ENCODE peak calls at places on chromosomes 5 and 9, in seven cellular contexts. One of them, this sample, is unnamed.

GRCh38 chr5:33281507-33281906 is 159.3 kb upstream of the TARS1 start:
- DNase-seq in thyroid gland: no peak
- DNase-seq in neural progenitor cell: no peak
- DNase-seq in cardiac fibroblast: peak; percentile 23
- DNase-seq in dorsolateral prefrontal cortex: no peak
- DNase-seq in mammary epithelial cell: no peak
- DNase-seq in mesothelial cell of epicardium: no peak
- DNase-seq in this sample: no peak

GRCh38 chr5:31343946-31344345 is 150.5 kb downstream of the CDH6 start:
- DNase-seq in thyroid gland: no peak
- DNase-seq in neural progenitor cell: no peak
- DNase-seq in cardiac fibroblast: no peak
- DNase-seq in dorsolateral prefrontal cortex: no peak
- DNase-seq in mammary epithelial cell: peak; percentile 52
- DNase-seq in mesothelial cell of epicardium: no peak
- DNase-seq in this sample: no peak

GRCh38 chr5:154542581-154542980 is 64.6 kb upstream of the HAND1 start:
- DNase-seq in thyroid gland: no peak
- DNase-seq in neural progenitor cell: no peak
- DNase-seq in cardiac fibroblast: no peak
- DNase-seq in dorsolateral prefrontal cortex: no peak
- DNase-seq in mammary epithelial cell: no peak
- DNase-seq in mesothelial cell of epicardium: no peak
- DNase-seq in this sample: no peak

GRCh38 chr9:120348951-120349429 is 231.0 kb downstream of the CDK5RAP2 start:
- DNase-seq in thyroid gland: peak; percentile 19
- DNase-seq in neural progenitor cell: peak; percentile 86
- DNase-seq in cardiac fibroblast: peak; percentile 73
- DNase-seq in dorsolateral prefrontal cortex: no peak
- DNase-seq in mammary epithelial cell: peak; percentile 11
- DNase-seq in mesothelial cell of epicardium: no peak
- DNase-seq in this sample: peak; percentile 69

GRCh38 chr9:37174247-37174646 is 53.9 kb downstream of the ZCCHC7 start:
- DNase-seq in thyroid gland: no peak
- DNase-seq in neural progenitor cell: no peak
- DNase-seq in cardiac fibroblast: peak; percentile 63
- DNase-seq in dorsolateral prefrontal cortex: no peak
- DNase-seq in mammary epithelial cell: no peak
- DNase-seq in mesothelial cell of epicardium: no peak
- DNase-seq in this sample: no peak

GRCh38 chr5:90709323-90710148 is 150.9 kb downstream of the ADGRV1 start:
- DNase-seq in thyroid gland: peak; percentile 49
- DNase-seq in neural progenitor cell: peak; percentile 74
- DNase-seq in cardiac fibroblast: peak; percentile 54
- DNase-seq in dorsolateral prefrontal cortex: no peak
- DNase-seq in mammary epithelial cell: peak; percentile 27
- DNase-seq in mesothelial cell of epicardium: no peak
- DNase-seq in this sample: peak; percentile 50

GRCh38 chr5:177311361-177311722 is 356 bp downstream of the MXD3 start:
- DNase-seq in thyroid gland: peak; percentile 30
- DNase-seq in neural progenitor cell: no peak
- DNase-seq in cardiac fibroblast: no peak
- DNase-seq in dorsolateral prefrontal cortex: no peak
- DNase-seq in mammary epithelial cell: no peak
- DNase-seq in mesothelial cell of epicardium: no peak
- DNase-seq in this sample: peak; percentile 51

GRCh38 chr5:32522429-32523143 is 62.8 kb upstream of the SUB1 start:
- DNase-seq in thyroid gland: no peak
- DNase-seq in neural progenitor cell: no peak
- DNase-seq in cardiac fibroblast: peak; percentile 84
- DNase-seq in dorsolateral prefrontal cortex: no peak
- DNase-seq in mammary epithelial cell: no peak
- DNase-seq in mesothelial cell of epicardium: no peak
- DNase-seq in this sample: no peak

GRCh38 chr5:149338364-149338763 is 6.9 kb upstream of the GRPEL2 start:
- DNase-seq in thyroid gland: no peak
- DNase-seq in neural progenitor cell: no peak
- DNase-seq in cardiac fibroblast: no peak
- DNase-seq in dorsolateral prefrontal cortex: no peak
- DNase-seq in mammary epithelial cell: no peak
- DNase-seq in mesothelial cell of epicardium: no peak
- DNase-seq in this sample: no peak

GRCh38 chr5:170314696-170315095 is 17.1 kb upstream of the LCP2 start:
- DNase-seq in thyroid gland: no peak
- DNase-seq in neural progenitor cell: no peak
- DNase-seq in cardiac fibroblast: no peak
- DNase-seq in dorsolateral prefrontal cortex: no peak
- DNase-seq in mammary epithelial cell: no peak
- DNase-seq in mesothelial cell of epicardium: no peak
- DNase-seq in this sample: no peak

GRCh38 chr5:131230406-131230805 is 33.4 kb upstream of the CDC42SE2 start:
- DNase-seq in thyroid gland: no peak
- DNase-seq in neural progenitor cell: peak; percentile 70
- DNase-seq in cardiac fibroblast: no peak
- DNase-seq in dorsolateral prefrontal cortex: no peak
- DNase-seq in mammary epithelial cell: no peak
- DNase-seq in mesothelial cell of epicardium: no peak
- DNase-seq in this sample: no peak

GRCh38 chr5:51651476-51651875 is 268.2 kb downstream of the ISL1 start:
- DNase-seq in thyroid gland: peak; percentile 74
- DNase-seq in neural progenitor cell: no peak
- DNase-seq in cardiac fibroblast: peak; percentile 3
- DNase-seq in dorsolateral prefrontal cortex: no peak
- DNase-seq in mammary epithelial cell: peak; percentile 40
- DNase-seq in mesothelial cell of epicardium: no peak
- DNase-seq in this sample: no peak

GRCh38 chr9:126151671-126152050 is 175.0 kb upstream of the MVB12B start:
- DNase-seq in thyroid gland: no peak
- DNase-seq in neural progenitor cell: no peak
- DNase-seq in cardiac fibroblast: no peak
- DNase-seq in dorsolateral prefrontal cortex: peak; percentile 4
- DNase-seq in mammary epithelial cell: no peak
- DNase-seq in mesothelial cell of epicardium: no peak
- DNase-seq in this sample: no peak

GRCh38 chr9:7094576-7094975 is 336.8 kb downstream of the KDM4C start:
- DNase-seq in thyroid gland: no peak
- DNase-seq in neural progenitor cell: no peak
- DNase-seq in cardiac fibroblast: no peak
- DNase-seq in dorsolateral prefrontal cortex: no peak
- DNase-seq in mammary epithelial cell: no peak
- DNase-seq in mesothelial cell of epicardium: no peak
- DNase-seq in this sample: no peak

GRCh38 chr5:145811834-145812625 is 23.1 kb downstream of the PRELID2 start:
- DNase-seq in thyroid gland: no peak
- DNase-seq in neural progenitor cell: peak; percentile 38
- DNase-seq in cardiac fibroblast: peak; percentile 78
- DNase-seq in dorsolateral prefrontal cortex: no peak
- DNase-seq in mammary epithelial cell: peak; percentile 31
- DNase-seq in mesothelial cell of epicardium: no peak
- DNase-seq in this sample: no peak

GRCh38 chr5:171633776-171634470 is 151.7 kb upstream of the SMIM23 start:
- DNase-seq in thyroid gland: no peak
- DNase-seq in neural progenitor cell: no peak
- DNase-seq in cardiac fibroblast: no peak
- DNase-seq in dorsolateral prefrontal cortex: no peak
- DNase-seq in mammary epithelial cell: no peak
- DNase-seq in mesothelial cell of epicardium: no peak
- DNase-seq in this sample: no peak

GRCh38 chr9:77960356-77961153 is 71.1 kb downstream of the GNAQ start:
- DNase-seq in thyroid gland: no peak
- DNase-seq in neural progenitor cell: peak; percentile 80
- DNase-seq in cardiac fibroblast: no peak
- DNase-seq in dorsolateral prefrontal cortex: no peak
- DNase-seq in mammary epithelial cell: no peak
- DNase-seq in mesothelial cell of epicardium: no peak
- DNase-seq in this sample: no peak

GRCh38 chr9:130448035-130448624 is 3.4 kb downstream of the ASS1 start:
- DNase-seq in thyroid gland: no peak
- DNase-seq in neural progenitor cell: no peak
- DNase-seq in cardiac fibroblast: peak; percentile 43
- DNase-seq in dorsolateral prefrontal cortex: no peak
- DNase-seq in mammary epithelial cell: no peak
- DNase-seq in mesothelial cell of epicardium: no peak
- DNase-seq in this sample: no peak

GRCh38 chr9:116000748-116001329 is 152.8 kb upstream of the PAPPA start:
- DNase-seq in thyroid gland: no peak
- DNase-seq in neural progenitor cell: peak; percentile 65
- DNase-seq in cardiac fibroblast: no peak
- DNase-seq in dorsolateral prefrontal cortex: no peak
- DNase-seq in mammary epithelial cell: no peak
- DNase-seq in mesothelial cell of epicardium: no peak
- DNase-seq in this sample: peak; percentile 21

GRCh38 chr9:37906312-37907239 is 2.6 kb upstream of the SLC25A51 start:
- DNase-seq in thyroid gland: no peak
- DNase-seq in neural progenitor cell: no peak
- DNase-seq in cardiac fibroblast: no peak
- DNase-seq in dorsolateral prefrontal cortex: no peak
- DNase-seq in mammary epithelial cell: no peak
- DNase-seq in mesothelial cell of epicardium: no peak
- DNase-seq in this sample: no peak

GRCh38 chr5:176542596-176543427 is 5.6 kb upstream of the RNF44 start:
- DNase-seq in thyroid gland: peak; percentile 28
- DNase-seq in neural progenitor cell: peak; percentile 87
- DNase-seq in cardiac fibroblast: no peak
- DNase-seq in dorsolateral prefrontal cortex: no peak
- DNase-seq in mammary epithelial cell: no peak
- DNase-seq in mesothelial cell of epicardium: no peak
- DNase-seq in this sample: peak; percentile 42

GRCh38 chr9:137647096-137647709 is 28.4 kb downstream of the EHMT1 start:
- DNase-seq in thyroid gland: no peak
- DNase-seq in neural progenitor cell: no peak
- DNase-seq in cardiac fibroblast: no peak
- DNase-seq in dorsolateral prefrontal cortex: no peak
- DNase-seq in mammary epithelial cell: no peak
- DNase-seq in mesothelial cell of epicardium: no peak
- DNase-seq in this sample: no peak

GRCh38 chr9:9912459-9912858 is 700.3 kb downstream of the PTPRD start:
- DNase-seq in thyroid gland: no peak
- DNase-seq in neural progenitor cell: peak; percentile 7
- DNase-seq in cardiac fibroblast: no peak
- DNase-seq in dorsolateral prefrontal cortex: no peak
- DNase-seq in mammary epithelial cell: no peak
- DNase-seq in mesothelial cell of epicardium: no peak
- DNase-seq in this sample: no peak
- TF ChIP-seq CTCF in thyroid gland: no peak
- TF ChIP-seq CTCF in neural progenitor cell: peak; percentile 53
- TF ChIP-seq CTCF in cardiac fibroblast: no peak
- TF ChIP-seq CTCF in dorsolateral prefrontal cortex: no peak
- TF ChIP-seq CTCF in mammary epithelial cell: peak; percentile 69
- TF ChIP-seq CTCF in mesothelial cell of epicardium: no peak
- TF ChIP-seq CTCF in this sample: peak; percentile 8

DNA sequence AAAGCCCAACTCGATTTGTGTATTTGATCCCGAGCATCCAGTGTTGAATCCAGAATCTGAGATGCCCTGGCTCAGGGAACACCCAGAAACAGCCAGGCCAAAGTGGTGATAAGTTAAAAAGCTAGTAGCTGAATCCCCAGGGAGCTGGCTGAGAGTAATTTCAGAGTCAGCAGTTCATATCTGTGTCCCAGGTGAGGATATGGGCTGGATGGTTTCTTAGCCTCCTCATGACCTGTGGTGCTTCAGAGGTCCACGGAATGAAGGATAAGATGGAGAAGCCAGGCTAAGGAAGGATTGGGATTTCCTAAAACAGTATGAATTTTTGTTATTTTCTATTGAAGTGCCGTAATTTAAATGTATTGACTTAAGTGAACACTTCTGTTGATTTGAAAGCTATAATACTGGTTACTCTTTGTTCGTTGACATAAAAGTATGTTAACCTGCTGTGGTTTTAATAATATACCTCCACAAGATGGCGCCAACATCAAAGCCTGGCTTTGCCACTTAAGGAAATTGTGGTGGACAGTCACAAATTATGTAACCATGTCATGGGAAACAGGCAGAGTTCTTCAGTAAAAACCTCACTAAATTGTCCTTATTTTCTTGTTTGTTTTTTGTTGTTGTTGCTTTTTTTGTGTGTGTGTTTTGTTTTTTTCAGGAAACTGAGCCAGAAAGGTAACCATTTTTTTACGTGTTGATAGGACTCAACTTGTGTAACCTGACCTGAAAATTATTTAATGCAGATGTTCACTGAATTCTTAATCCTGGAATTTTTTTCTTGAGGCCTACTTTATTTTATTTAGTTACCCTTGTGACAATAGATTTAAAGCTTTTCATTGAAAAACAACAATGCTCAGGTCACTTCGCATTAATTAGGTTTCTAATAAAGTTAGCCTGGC is 11.4 kb downstream of the MTAP start:
- DNase-seq in thyroid gland: peak; percentile 48
- DNase-seq in neural progenitor cell: peak; percentile 78
- DNase-seq in cardiac fibroblast: peak; percentile 89
- DNase-seq in dorsolateral prefrontal cortex: peak; percentile 47
- DNase-seq in mammary epithelial cell: peak; percentile 73
- DNase-seq in mesothelial cell of epicardium: no peak
- DNase-seq in this sample: peak; percentile 45
- TF ChIP-seq CTCF in thyroid gland: peak; percentile 82
- TF ChIP-seq CTCF in neural progenitor cell: peak; percentile 91
- TF ChIP-seq CTCF in cardiac fibroblast: peak; percentile 75
- TF ChIP-seq CTCF in dorsolateral prefrontal cortex: peak; percentile 93
- TF ChIP-seq CTCF in mammary epithelial cell: peak; percentile 76
- TF ChIP-seq CTCF in mesothelial cell of epicardium: peak; percentile 65
- TF ChIP-seq CTCF in this sample: peak; percentile 71

DNA sequence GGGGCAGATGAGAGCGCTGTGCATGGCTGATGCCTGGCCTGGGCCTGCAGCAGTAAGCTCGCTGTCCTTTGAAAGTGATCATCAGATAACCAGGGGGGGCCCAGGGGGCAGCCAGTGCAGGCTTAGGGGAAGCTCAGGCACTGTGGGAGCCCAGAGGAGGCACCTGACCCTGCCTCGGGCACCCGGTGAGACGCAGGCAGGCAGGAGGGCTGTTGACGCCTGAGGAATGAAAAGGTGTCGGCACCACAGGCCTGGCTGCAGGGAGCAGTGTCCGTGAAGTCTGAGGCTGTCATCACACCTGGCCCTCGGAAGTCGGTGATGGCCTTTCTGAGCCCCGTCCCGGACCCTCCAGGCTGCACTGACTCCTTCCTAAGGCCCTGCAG is 84.6 kb downstream of the RXRA start:
- DNase-seq in thyroid gland: no peak
- DNase-seq in neural progenitor cell: no peak
- DNase-seq in cardiac fibroblast: no peak
- DNase-seq in dorsolateral prefrontal cortex: no peak
- DNase-seq in mammary epithelial cell: no peak
- DNase-seq in mesothelial cell of epicardium: no peak
- DNase-seq in this sample: no peak
- TF ChIP-seq CTCF in thyroid gland: no peak
- TF ChIP-seq CTCF in neural progenitor cell: no peak
- TF ChIP-seq CTCF in cardiac fibroblast: no peak
- TF ChIP-seq CTCF in dorsolateral prefrontal cortex: no peak
- TF ChIP-seq CTCF in mammary epithelial cell: no peak
- TF ChIP-seq CTCF in mesothelial cell of epicardium: no peak
- TF ChIP-seq CTCF in this sample: no peak

DNA sequence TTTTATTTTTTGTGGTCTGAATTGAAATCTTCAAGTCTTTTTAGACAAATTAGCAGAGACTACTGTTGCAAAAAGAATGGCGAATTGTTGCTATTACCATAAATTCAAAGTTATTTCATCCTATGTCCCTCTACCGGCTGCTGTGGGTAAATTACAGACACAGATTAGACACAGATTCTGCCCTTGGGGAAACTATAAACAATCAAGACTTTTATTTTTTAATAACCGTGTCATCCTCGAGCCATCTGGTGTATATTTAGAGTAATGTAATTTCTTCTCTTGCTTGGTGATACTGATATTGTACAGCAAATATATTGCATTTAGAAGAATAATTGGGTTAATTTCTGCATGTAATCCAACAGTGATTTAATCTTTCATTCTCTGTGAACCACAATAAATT is 228.0 kb upstream of the ADAMTSL1 start:
- DNase-seq in thyroid gland: no peak
- DNase-seq in neural progenitor cell: no peak
- DNase-seq in cardiac fibroblast: no peak
- DNase-seq in dorsolateral prefrontal cortex: no peak
- DNase-seq in mammary epithelial cell: no peak
- DNase-seq in mesothelial cell of epicardium: no peak
- DNase-seq in this sample: no peak
- TF ChIP-seq CTCF in thyroid gland: no peak
- TF ChIP-seq CTCF in neural progenitor cell: no peak
- TF ChIP-seq CTCF in cardiac fibroblast: no peak
- TF ChIP-seq CTCF in dorsolateral prefrontal cortex: no peak
- TF ChIP-seq CTCF in mammary epithelial cell: no peak
- TF ChIP-seq CTCF in mesothelial cell of epicardium: peak; percentile 47
- TF ChIP-seq CTCF in this sample: no peak